ENCODE peak calls at places on chromosome 14, in eight cellular contexts. W is activated effector memory CD4-positive, alpha-beta T cell treated with Interleukin-2 at 50 U/mL for 16 hours; B is cerebellar nuclear complex; L is H7; H is naive B cell; A is H54; P is kidney tubule cell; X is fibroblast of pulmonary artery. Z is an unnamed sample.

GRCh38 chr14:74963705-74964271 is 8.4 kb upstream of the PGF start:
- DNase-seq in A (no peak), H (no peak), W (no peak), X (peak), L (no peak), P (peak), B (no peak), Z (no peak)

GRCh38 chr14:105026789-105027563 is 6.1 kb upstream of the CDCA4 start:
- DNase-seq in A (peak), P (peak), L (no peak), H (no peak), X (peak), W (no peak), B (no peak), Z (no peak)

GRCh38 chr14:33671556-33671955 is 279.3 kb downstream of the EGLN3 start:
- DNase-seq in P (no peak), X (no peak), B (no peak), W (no peak), H (no peak), L (no peak), A (no peak), Z (no peak)

GRCh38 chr14:52106853-52107252 is 38.0 kb upstream of the NID2 start:
- DNase-seq in H (no peak), P (peak), L (no peak), X (no peak), B (no peak), A (no peak), W (no peak), Z (no peak)

GRCh38 chr14:104107101-104107581 is 21.6 kb downstream of the ASPG start:
- DNase-seq in A (no peak), L (peak), B (no peak), X (no peak), H (no peak), P (no peak), W (no peak), Z (no peak)

GRCh38 chr14:20719777-20720176 is 25.9 kb upstream of the EDDM3A start:
- DNase-seq in X (no peak), A (no peak), B (no peak), H (no peak), L (no peak), P (peak), W (no peak), Z (no peak)

GRCh38 chr14:66009104-66009503 is 477.1 kb upstream of the CCDC196 start:
- DNase-seq in L (peak), W (no peak), B (no peak), A (peak), P (peak), X (peak), H (no peak), Z (no peak)

GRCh38 chr14:62168564-62169155 is 406.4 kb downstream of the SNAPC1 start:
- DNase-seq in L (no peak), P (no peak), W (no peak), A (no peak), H (no peak), X (no peak), B (no peak), Z (no peak)

GRCh38 chr14:29741909-29742401 is 185.7 kb downstream of the PRKD1 start:
- DNase-seq in L (no peak), W (no peak), X (peak), A (no peak), P (peak), H (no peak), B (no peak), Z (no peak)

GRCh38 chr14:33702293-33702692 is 248.6 kb downstream of the EGLN3 start:
- DNase-seq in W (no peak), A (no peak), L (no peak), H (no peak), B (no peak), P (no peak), X (no peak), Z (no peak)

GRCh38 chr14:70934502-70935134 is 27.4 kb downstream of the PCNX1 start:
- DNase-seq in L (no peak), X (peak), W (no peak), P (peak), H (no peak), A (no peak), B (no peak), Z (no peak)

GRCh38 chr14:68947802-68948201 is 31.3 kb downstream of the ACTN1 start:
- DNase-seq in W (no peak), A (no peak), L (no peak), P (no peak), B (no peak), X (peak), H (no peak), Z (no peak)

GRCh38 chr14:24053548-24054323 is 1.9 kb downstream of the CARMIL3 start:
- DNase-seq in L (peak), H (no peak), P (no peak), A (no peak), B (no peak), X (no peak), W (no peak), Z (no peak)

GRCh38 chr14:78921856-78922255 is 751.7 kb downstream of the NRXN3 start:
- DNase-seq in L (no peak), X (peak), W (no peak), A (no peak), H (no peak), P (peak), B (no peak), Z (no peak)

GRCh38 chr14:98173291-98173690 is 1098.7 kb downstream of the BCL11B start:
- DNase-seq in W (peak), B (no peak), L (peak), P (no peak), A (no peak), H (no peak), X (no peak), Z (no peak)

GRCh38 chr14:76320486-76320885 is 55.5 kb upstream of the ESRRB start:
- DNase-seq in W (no peak), L (no peak), X (no peak), B (no peak), A (no peak), P (no peak), H (no peak), Z (no peak)

GRCh38 chr14:94109915-94110250 is 653 bp upstream of the IFI27 start:
- DNase-seq in B (no peak), P (no peak), X (no peak), W (no peak), L (no peak), A (no peak), H (no peak), Z (no peak)